ENCODE peak calls at places on chromosomes 1 and 21, in six cellular contexts. S, U, G, D, C and B are unnamed samples.
A peak's percentile ranks its signal among the peaks of the same experiment; 100 is the strongest.

GRCh38 chr1:84283381-84283780 is 18.1 kb upstream of the SAMD13 start:
- DNase-seq in S (no peak), U (no peak), G (no peak), D (no peak), C (peak; percentile 27), B (no peak)

GRCh38 chr1:45802343-45803298 is 791 bp upstream of the MAST2 start:
- DNase-seq in S (peak; percentile 90), U (peak; percentile 98), G (peak; percentile 71), D (peak; percentile 91), C (peak; percentile 94), B (peak; percentile 91)

GRCh38 chr1:78279051-78279450 is 211.7 kb upstream of the PTGFR start:
- DNase-seq in S (no peak), U (peak; percentile 98), G (no peak), D (no peak), C (peak; percentile 88), B (no peak)

GRCh38 chr21:35575280-35575915 is 484.9 kb downstream of the SETD4 start:
- DNase-seq in S (no peak), U (peak; percentile 97), G (no peak), D (no peak), C (no peak), B (no peak)

GRCh38 chr1:203537806-203538464 is 44.0 kb downstream of the OPTC start:
- DNase-seq in S (peak; percentile 64), U (peak; percentile 72), G (no peak), D (no peak), C (peak; percentile 88), B (no peak)

GRCh38 chr1:41240806-41241747 is 1.0 kb downstream of the SCMH1 start:
- DNase-seq in S (peak; percentile 57), U (peak; percentile 41), G (peak; percentile 29), D (peak; percentile 78), C (peak; percentile 54), B (peak; percentile 83)

GRCh38 chr1:215056584-215056983 is 26.0 kb upstream of the KCNK2 start:
- DNase-seq in S (no peak), U (peak; percentile 83), G (no peak), D (no peak), C (peak; percentile 11), B (no peak)

GRCh38 chr1:156490401-156491032 is 10.1 kb downstream of the MEF2D start:
- DNase-seq in S (no peak), U (no peak), G (peak; percentile 82), D (no peak), C (no peak), B (no peak)

GRCh38 chr1:16158025-16158424 is 2.2 kb upstream of the EPHA2 start:
- DNase-seq in S (no peak), U (no peak), G (no peak), D (no peak), C (no peak), B (no peak)

GRCh38 chr21:18318156-18318555 is 73.5 kb downstream of the CHODL start:
- DNase-seq in S (no peak), U (no peak), G (no peak), D (no peak), C (no peak), B (no peak)

GRCh38 chr21:36169465-36170128 is 13.0 kb downstream of the DOP1B start:
- DNase-seq in S (peak; percentile 56), U (no peak), G (no peak), D (no peak), C (no peak), B (no peak)

GRCh38 chr1:27496604-27497155 is 6.7 kb upstream of the WASF2 start:
- DNase-seq in S (peak; percentile 9), U (peak; percentile 39), G (peak; percentile 50), D (no peak), C (peak; percentile 82), B (no peak)
- TF ChIP-seq CTCF in S (no peak), U (no peak), G (no peak), D (no peak), C (peak; percentile 53), B (no peak)

DNA sequence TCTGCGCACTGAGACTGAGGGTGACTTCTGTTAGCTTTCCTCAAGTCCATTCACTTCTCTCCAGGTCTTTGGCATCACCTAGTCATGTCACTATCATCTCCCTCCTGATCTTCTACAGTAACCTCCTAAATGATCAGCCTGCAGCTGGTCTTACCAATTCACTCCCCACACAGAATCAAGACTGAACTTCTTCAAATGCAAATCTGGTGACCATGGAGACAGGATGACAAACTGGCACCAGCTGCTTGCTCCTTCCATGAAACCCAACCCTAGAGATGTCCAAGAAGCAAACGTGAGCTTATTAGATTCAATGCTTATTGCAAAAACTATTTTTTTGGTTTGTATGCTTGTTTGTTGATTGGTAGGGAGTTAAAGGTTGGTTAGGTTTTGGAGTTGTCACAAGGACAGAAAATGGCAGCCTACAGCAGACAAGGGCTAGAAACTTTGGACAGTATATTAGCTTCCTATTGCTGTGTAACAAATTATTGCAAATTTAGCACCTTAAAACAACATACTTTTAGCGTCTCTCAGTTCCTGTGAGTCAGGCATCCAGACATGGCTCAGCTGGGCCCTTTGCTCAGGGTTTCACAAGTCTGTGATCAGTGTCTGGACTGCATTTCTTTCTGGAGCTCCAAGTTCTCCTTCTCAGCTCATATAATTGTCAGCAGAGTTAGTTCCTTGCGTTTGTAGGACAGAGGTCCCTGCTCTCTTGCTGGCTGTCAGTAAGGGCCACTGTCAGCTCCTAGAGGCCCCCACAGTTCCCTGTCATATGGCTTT is 53.3 kb upstream of the GJA8 start:
- DNase-seq in S (no peak), U (peak; percentile 34), G (no peak), D (no peak), C (peak; percentile 47), B (no peak)
- H3K27ac ChIP-seq in S (no peak overlapping the region), U (no peak overlapping the region), G (no peak overlapping the region), D (no peak overlapping the region), C (no peak overlapping the region), B (no peak overlapping the region)

GRCh38 chr1:7022058-7022457 is 236.8 kb downstream of the CAMTA1 start:
- DNase-seq in S (no peak), U (no peak), G (no peak), D (no peak), C (no peak), B (no peak)
- H3K4me3 ChIP-seq in S (no peak overlapping the region), U (no peak overlapping the region), G (no peak overlapping the region), D (no peak overlapping the region), C (no peak overlapping the region), B (no peak overlapping the region)

GRCh38 chr1:32447469-32448185 is 17.2 kb upstream of the ZBTB8B start:
- DNase-seq in S (no peak), U (peak; percentile 96), G (no peak), D (no peak), C (peak; percentile 91), B (no peak)

GRCh38 chr1:32454726-32455125 is 10.1 kb upstream of the ZBTB8B start:
- DNase-seq in S (no peak), U (peak; percentile 26), G (peak; percentile 11), D (no peak), C (peak; percentile 53), B (no peak)

DNA sequence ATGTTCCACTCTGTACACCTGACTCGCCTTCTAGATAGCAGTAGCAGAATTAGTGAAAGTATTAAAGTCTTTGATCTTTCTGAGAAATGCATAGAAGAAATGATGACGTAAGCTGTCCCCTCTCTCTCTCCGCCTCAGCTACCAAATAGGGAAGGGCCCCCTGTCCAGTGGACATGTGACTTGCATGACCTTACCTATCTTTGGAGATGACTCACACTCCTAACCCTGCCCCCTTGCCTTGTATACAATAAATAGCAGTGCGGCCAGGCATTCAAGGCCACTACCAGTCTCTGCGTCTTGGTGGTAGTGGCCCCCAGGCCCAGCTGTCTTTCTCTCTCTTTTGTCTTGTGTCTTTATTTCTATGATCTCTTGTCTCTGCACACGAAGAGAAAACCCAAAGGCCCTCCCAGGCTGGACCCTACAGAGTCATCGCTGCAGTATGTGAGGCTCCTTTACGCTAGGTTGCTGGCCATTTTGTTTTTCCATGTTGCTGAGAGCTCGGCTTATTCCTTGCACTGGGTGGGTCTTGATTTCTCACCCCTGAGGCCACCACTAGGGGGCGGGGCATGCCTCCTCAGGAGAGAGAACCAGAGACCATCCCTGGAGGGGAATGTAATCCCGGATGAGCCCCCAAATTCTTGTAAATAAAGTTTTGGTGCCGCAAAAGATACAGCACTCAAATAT is 16.0 kb upstream of the ZBTB8B start:
- DNase-seq in S (no peak), U (peak; percentile 14), G (no peak), D (no peak), C (peak; percentile 29), B (no peak)
- TF ChIP-seq CTCF in S (no peak), U (no peak), G (no peak), D (no peak), C (no peak), B (no peak)